ENCODE peak calls at places on chromosomes 13 and 19, in four cellular contexts. G is foreskin fibroblast, J is occipital lobe, B is spleen. X is an unnamed sample.

GRCh38 chr13:20006206-20006605 is 47.7 kb downstream of the ZMYM2 start:
- DNase-seq in G (peak), J (no peak), B (no peak), X (no peak)

GRCh38 chr19:1315470-1316166 is 29.9 kb downstream of the EFNA2 start:
- DNase-seq in G (peak), J (peak), B (peak), X (no peak)

GRCh38 chr13:20498129-20498528 is 27.5 kb downstream of the CRYL1 start:
- DNase-seq in G (no peak), J (no peak), B (no peak), X (no peak)

GRCh38 chr13:33015791-33016323 is 366 bp upstream of the KL start:
- DNase-seq in G (no peak), J (no peak), B (peak), X (no peak)

GRCh38 chr13:89627991-89628390 is 1719.5 kb upstream of the MIR17HG start:
- DNase-seq in G (no peak), J (no peak), B (no peak), X (no peak)

GRCh38 chr19:52237771-52238400 is 31.5 kb upstream of the ZNF766 start:
- DNase-seq in G (peak), J (peak), B (peak), X (peak)

GRCh38 chr13:91135949-91136348 is 211.5 kb upstream of the MIR17HG start:
- DNase-seq in G (no peak), J (no peak), B (no peak), X (no peak)

GRCh38 chr19:35734273-35734672 is 8.0 kb downstream of the IGFLR1 start:
- DNase-seq in G (no peak), J (no peak), B (no peak), X (no peak)

GRCh38 chr19:13029893-13030292 is 34.6 kb downstream of the NFIX start:
- DNase-seq in G (no peak), J (no peak), B (no peak), X (no peak)

GRCh38 chr19:38057954-38058690 is 151.1 kb downstream of the SIPA1L3 start:
- DNase-seq in G (no peak), J (no peak), B (no peak), X (no peak)

GRCh38 chr13:48504606-48505369 is 28.1 kb downstream of the RCBTB2 start:
- DNase-seq in G (no peak), J (no peak), B (no peak), X (peak)

GRCh38 chr13:41054212-41054877 is 7.0 kb upstream of the WBP4 start:
- DNase-seq in G (peak), J (no peak), B (no peak), X (peak)

GRCh38 chr13:34026308-34026707 is 208.4 kb downstream of the RFC3 start:
- DNase-seq in G (no peak), J (no peak), B (no peak), X (no peak)

GRCh38 chr13:74090869-74091605 is 43.2 kb downstream of the KLF12 start:
- DNase-seq in G (no peak), J (no peak), B (no peak), X (no peak)

GRCh38 chr19:31164666-31165265 is 184.5 kb downstream of the TSHZ3 start:
- DNase-seq in G (no peak), J (no peak), B (no peak), X (no peak)

GRCh38 chr13:41613984-41614581 is 156.7 kb downstream of the RGCC start:
- DNase-seq in G (peak), J (no peak), B (no peak), X (no peak)

GRCh38 chr13:74205313-74205690 is 71.1 kb upstream of the KLF12 start:
- DNase-seq in G (no peak), J (no peak), B (no peak), X (no peak)

GRCh38 chr19:30085394-30085793 is 143.4 kb downstream of the URI1 start:
- DNase-seq in G (no peak), J (no peak), B (peak), X (no peak)

GRCh38 chr13:113783966-113784644 is 25.1 kb downstream of the TMEM255B start:
- DNase-seq in G (no peak), J (no peak), B (peak), X (no peak)

GRCh38 chr13:67857581-67858310 is 627.6 kb upstream of the PCDH9 start:
- DNase-seq in G (no peak), J (no peak), B (no peak), X (no peak)

GRCh38 chr19:30175987-30176386 is 196.2 kb upstream of the ZNF536 start:
- DNase-seq in G (no peak), J (no peak), B (no peak), X (no peak)

GRCh38 chr19:14112809-14113385 is 4.7 kb downstream of the PRKACA start:
- DNase-seq in G (no peak), J (no peak), B (peak), X (no peak)

GRCh38 chr13:45209229-45209628 is 8.4 kb upstream of the KCTD4 start:
- DNase-seq in G (no peak), J (no peak), B (no peak), X (no peak)

GRCh38 chr13:72194531-72194930 is 327.5 kb upstream of the DACH1 start:
- DNase-seq in G (no peak), J (no peak), B (no peak), X (no peak)

GRCh38 chr19:34336781-34337271 is 28.2 kb upstream of the GPI start:
- DNase-seq in G (no peak), J (no peak), B (no peak), X (peak)

GRCh38 chr19:15379996-15380647 is 535 bp upstream of the AKAP8 start:
- DNase-seq in G (peak), J (no peak), B (no peak), X (no peak)

GRCh38 chr19:51799998-51800848 is 5.3 kb downstream of the FPR3 start:
- DNase-seq in G (no peak), J (no peak), B (no peak), X (no peak)

GRCh38 chr13:24503376-24503690 is 9.2 kb downstream of the PARP4 start:
- DNase-seq in G (no peak), J (no peak), B (no peak), X (no peak)

GRCh38 chr19:54518844-54519243 is 16.2 kb downstream of the LAIR2 start:
- DNase-seq in G (no peak), J (no peak), B (no peak), X (no peak)

GRCh38 chr19:19083413-19084178 is 19.8 kb downstream of the SLC25A42 start:
- DNase-seq in G (no peak), J (no peak), B (no peak), X (no peak)

GRCh38 chr19:13887039-13887438 is 10.1 kb downstream of the NANOS3 start:
- DNase-seq in G (no peak), J (no peak), B (no peak), X (peak)

GRCh38 chr19:5131866-5132561 is 163.1 kb downstream of the KDM4B start:
- DNase-seq in G (no peak), J (no peak), B (peak), X (no peak)

GRCh38 chr19:13160557-13160956 is 10.3 kb downstream of the IER2 start:
- DNase-seq in G (peak), J (no peak), B (no peak), X (no peak)

GRCh38 chr19:8020681-8021080 is 15.2 kb upstream of the ELAVL1 start:
- DNase-seq in G (no peak), J (no peak), B (no peak), X (no peak)

GRCh38 chr19:16739546-16739945 is 19.9 kb downstream of the NWD1 start:
- DNase-seq in G (no peak), J (no peak), B (no peak), X (no peak)

GRCh38 chr19:30319411-30319810 is 52.8 kb upstream of the ZNF536 start:
- DNase-seq in G (no peak), J (no peak), B (no peak), X (no peak)

GRCh38 chr19:28039677-28040381 is 1173.1 kb downstream of the UQCRFS1 start:
- DNase-seq in G (no peak), J (no peak), B (no peak), X (no peak)